ENCODE peak calls at places on chromosomes 3 and 15, in six cellular contexts. W, P, U, R, K and G are unnamed samples.

GRCh38 chr3:57041674-57042073 is 18.8 kb upstream of the SPATA12 start:
- DNase-seq in P (no peak), R (no peak), U (no peak), W (no peak), K (no peak), G (no peak)

GRCh38 chr15:78880242-78880533 is 7.5 kb downstream of the MORF4L1 start:
- DNase-seq in R (no peak), K (no peak), U (no peak), W (no peak), P (no peak), G (no peak)

GRCh38 chr3:150094150-150094932 is 123.6 kb upstream of the PFN2 start:
- DNase-seq in U (no peak), P (no peak), K (no peak), W (no peak), R (no peak), G (no peak)

GRCh38 chr15:76359152-76359551 is 22.6 kb downstream of the ISL2 start:
- DNase-seq in P (no peak), W (no peak), R (no peak), U (no peak), K (no peak), G (no peak)

GRCh38 chr15:62975515-62975914 is 67.0 kb upstream of the TPM1 start:
- DNase-seq in P (no peak), U (no peak), W (no peak), K (no peak), R (no peak), G (no peak)

GRCh38 chr3:45088543-45088942 is 57.6 kb downstream of the CDCP1 start:
- DNase-seq in W (no peak), K (no peak), R (no peak), P (no peak), U (no peak), G (no peak)

GRCh38 chr15:44788748-44789147 is 52.4 kb downstream of the TRIM69 start:
- DNase-seq in R (no peak), W (peak), P (no peak), K (no peak), U (no peak), G (no peak)

GRCh38 chr3:28791713-28792255 is 443.2 kb upstream of the AZI2 start:
- DNase-seq in W (no peak), P (no peak), U (no peak), K (no peak), R (no peak), G (no peak)

GRCh38 chr3:16338124-16338523 is 73.1 kb downstream of the OXNAD1 start:
- DNase-seq in R (no peak), U (no peak), W (peak), P (peak), K (no peak), G (peak)

GRCh38 chr3:13896473-13897154 is 16.7 kb upstream of the WNT7A start:
- DNase-seq in W (peak), P (peak), R (no peak), U (peak), K (peak), G (peak)

GRCh38 chr3:150760431-150761200 is 2.4 kb downstream of the SIAH2 start:
- DNase-seq in P (no peak), W (peak), K (no peak), R (no peak), U (no peak), G (peak)

GRCh38 chr3:106534206-106534605 is 665.4 kb upstream of the CBLB start:
- DNase-seq in P (no peak), K (no peak), U (no peak), W (peak), R (no peak), G (peak)

GRCh38 chr3:25782938-25783660 is at the start of gene NGLY1:
- DNase-seq in U (peak), W (peak), P (peak), R (peak), K (peak), G (peak)

GRCh38 chr3:95227092-95227491 is 1164.2 kb downstream of the NSUN3 start:
- DNase-seq in P (no peak), U (no peak), R (no peak), K (no peak), W (no peak), G (no peak)

GRCh38 chr15:67396109-67396508 is 124.8 kb upstream of the C15orf61 start:
- DNase-seq in W (no peak), K (no peak), U (no peak), R (no peak), P (no peak), G (no peak)

GRCh38 chr3:31959951-31960792 is 20.9 kb downstream of the OSBPL10 start:
- DNase-seq in K (no peak), P (no peak), W (no peak), R (no peak), U (no peak), G (no peak)

GRCh38 chr15:24777307-24777706 is 101.7 kb downstream of the NPAP1 start:
- DNase-seq in W (no peak), U (no peak), P (no peak), R (no peak), K (no peak), G (no peak)

GRCh38 chr15:95291878-95292472 is 1038.5 kb upstream of the NR2F2 start:
- DNase-seq in U (no peak), K (no peak), P (no peak), W (no peak), R (no peak), G (peak)

GRCh38 chr3:81581966-81582599 is 179.4 kb downstream of the GBE1 start:
- DNase-seq in P (no peak), U (peak), K (peak), W (no peak), R (peak), G (no peak)

GRCh38 chr15:78811124-78811824 is at the start of gene ADAMTS7:
- DNase-seq in P (peak), U (peak), K (peak), W (peak), R (peak), G (no peak)

GRCh38 chr15:75815811-75816719 is 27.2 kb upstream of the UBE2Q2 start:
- DNase-seq in R (no peak), U (no peak), W (no peak), K (no peak), P (no peak), G (no peak)

GRCh38 chr3:24678441-24678865 is 183.8 kb upstream of the THRB start:
- DNase-seq in K (peak), U (no peak), R (no peak), W (no peak), P (no peak), G (no peak)

GRCh38 chr3:71062037-71062919 is 521.2 kb downstream of the FOXP1 start:
- DNase-seq in W (no peak), K (no peak), U (no peak), P (no peak), R (no peak), G (peak)

GRCh38 chr3:127001486-127002194 is 18.7 kb downstream of the PLXNA1 start:
- DNase-seq in W (no peak), U (no peak), K (no peak), P (no peak), R (no peak), G (no peak)

GRCh38 chr15:79721256-79721655 is 175.6 kb downstream of the MTHFS start:
- DNase-seq in R (no peak), K (no peak), P (no peak), U (no peak), W (no peak), G (no peak)

GRCh38 chr3:42802876-42803799 is 1.2 kb downstream of the HIGD1A start:
- DNase-seq in W (no peak), U (peak), K (no peak), R (no peak), P (no peak), G (no peak)

GRCh38 chr3:4772171-4772804 is 206.9 kb upstream of the BHLHE40 start:
- DNase-seq in U (no peak), R (peak), K (peak), P (no peak), W (no peak), G (no peak)

GRCh38 chr3:139111392-139112229 is 66.9 kb upstream of the PRR23C start:
- DNase-seq in P (peak), W (peak), K (peak), R (peak), U (peak), G (peak)

GRCh38 chr3:43128458-43128857 is 22.6 kb upstream of the POMGNT2 start:
- DNase-seq in R (no peak), P (no peak), W (no peak), K (no peak), U (no peak), G (no peak)

GRCh38 chr3:52782412-52783210 is 5.2 kb downstream of the ITIH1 start:
- DNase-seq in P (no peak), K (no peak), R (no peak), W (no peak), U (no peak), G (no peak)

GRCh38 chr3:129305592-129306091 is 27.0 kb downstream of the HMCES start:
- DNase-seq in R (peak), K (no peak), U (peak), W (no peak), P (no peak), G (no peak)

GRCh38 chr3:23594897-23595670 is 210.7 kb upstream of the UBE2E1 start:
- DNase-seq in K (no peak), W (no peak), P (no peak), R (no peak), U (no peak), G (no peak)

GRCh38 chr3:150225986-150226385 is 182.1 kb upstream of the TSC22D2 start:
- DNase-seq in R (peak), P (no peak), U (peak), K (no peak), W (no peak), G (no peak)

GRCh38 chr15:42549052-42549491 is 434 bp downstream of the HAUS2 start:
- DNase-seq in R (no peak), P (no peak), U (no peak), W (no peak), K (no peak), G (no peak)

GRCh38 chr3:66397745-66398144 is 103.1 kb downstream of the LRIG1 start:
- DNase-seq in P (no peak), K (no peak), U (no peak), W (no peak), R (no peak), G (no peak)

GRCh38 chr3:188518835-188519452 is 365.0 kb downstream of the LPP start:
- DNase-seq in P (no peak), W (no peak), R (no peak), K (no peak), U (no peak), G (no peak)

GRCh38 chr3:126753191-126754160 is 49.4 kb downstream of the CHCHD6 start:
- DNase-seq in W (no peak), R (no peak), U (no peak), K (peak), P (no peak), G (no peak)